ENCODE peak calls at places on chromosome 4, in six cellular contexts. J is endothelial cell, C is tibial nerve, O is AG04450, K is stomach, Z is body of pancreas. W is an unnamed sample.

GRCh38 chr4:88803600-88804096 is 106.0 kb upstream of the NAP1L5 start:
- DNase-seq in C (peak; percentile 77), J (no peak), Z (peak; percentile 55), O (peak; percentile 56), K (no peak), W (no peak)

GRCh38 chr4:54499308-54500074 is 158.3 kb upstream of the KIT start:
- DNase-seq in K (no peak), C (no peak), O (no peak), Z (no peak), J (no peak), W (no peak)

GRCh38 chr4:78691971-78692814 is 84.0 kb upstream of the BMP2K start:
- DNase-seq in C (no peak), K (no peak), Z (no peak), J (no peak), O (no peak), W (no peak)

GRCh38 chr4:48410812-48411211 is 69.5 kb downstream of the SLAIN2 start:
- DNase-seq in Z (no peak), O (no peak), J (no peak), K (no peak), C (no peak), W (no peak)

GRCh38 chr4:111398906-111399330 is 746.3 kb upstream of the FAM241A start:
- DNase-seq in J (no peak), O (no peak), K (no peak), Z (no peak), C (peak; percentile 8), W (no peak)

GRCh38 chr4:21476753-21477152 is 471.8 kb downstream of the KCNIP4 start:
- DNase-seq in Z (no peak), O (no peak), C (no peak), K (no peak), J (peak; percentile 69), W (peak; percentile 76)

GRCh38 chr4:106898621-106899230 is 137.4 kb downstream of the DKK2 start:
- DNase-seq in O (peak; percentile 7), Z (no peak), C (peak; percentile 66), J (peak; percentile 61), K (no peak), W (peak; percentile 48)

GRCh38 chr4:6196871-6197270 is 3.5 kb downstream of the JAKMIP1 start:
- DNase-seq in O (no peak), K (no peak), C (no peak), Z (no peak), J (no peak), W (no peak)

GRCh38 chr4:76614589-76614988 is 179.6 kb downstream of the SHROOM3 start:
- DNase-seq in K (no peak), O (no peak), J (no peak), Z (no peak), C (no peak), W (no peak)

GRCh38 chr4:141853091-141853734 is 216.8 kb downstream of the IL15 start:
- DNase-seq in K (no peak), Z (peak; percentile 48), O (no peak), J (no peak), C (no peak), W (no peak)

GRCh38 chr4:8063974-8064563 is 94.5 kb downstream of the ABLIM2 start:
- DNase-seq in Z (no peak), C (no peak), K (no peak), J (no peak), O (no peak), W (no peak)

GRCh38 chr4:159206427-159206871 is 103.6 kb downstream of the RAPGEF2 start:
- DNase-seq in O (no peak), C (no peak), K (no peak), J (no peak), Z (no peak), W (no peak)

GRCh38 chr4:178066338-178066941 is 624.2 kb upstream of the AGA start:
- DNase-seq in J (no peak), O (no peak), C (no peak), Z (no peak), K (no peak), W (no peak)

GRCh38 chr4:189048119-189048518 is 892.6 kb upstream of the FRG1 start:
- DNase-seq in K (no peak), C (no peak), J (no peak), Z (no peak), O (no peak), W (no peak)

GRCh38 chr4:82423245-82424054 is 6.8 kb downstream of the HNRNPDL start:
- DNase-seq in C (no peak), K (no peak), J (no peak), Z (no peak), O (no peak), W (no peak)

GRCh38 chr4:86359944-86360478 is at the start of gene MAPK10:
- DNase-seq in J (peak; percentile 63), Z (peak; percentile 73), C (peak; percentile 48), K (peak; percentile 38), O (peak; percentile 81), W (peak; percentile 60)

GRCh38 chr4:187883049-187883448 is 112.5 kb upstream of the ZFP42 start:
- DNase-seq in C (no peak), O (no peak), Z (no peak), K (no peak), J (no peak), W (no peak)

GRCh38 chr4:84971319-84971932 is 4.9 kb upstream of the WDFY3 start:
- DNase-seq in C (no peak), O (no peak), J (no peak), Z (no peak), K (no peak), W (no peak)

GRCh38 chr4:48118081-48118480 is 16.0 kb downstream of the TXK start:
- DNase-seq in K (no peak), O (no peak), Z (no peak), C (no peak), J (no peak), W (no peak)

GRCh38 chr4:131309628-131310027 is 1839.5 kb upstream of the PCDH10 start:
- DNase-seq in O (no peak), C (no peak), K (no peak), J (no peak), Z (no peak), W (no peak)

GRCh38 chr4:24980064-24980690 is 50.6 kb downstream of the LGI2 start:
- DNase-seq in K (peak; percentile 59), O (peak; percentile 29), Z (peak; percentile 63), C (peak; percentile 74), J (peak; percentile 66), W (peak; percentile 56)

GRCh38 chr4:150302553-150302952 is 224.3 kb downstream of the DCLK2 start:
- DNase-seq in K (no peak), C (no peak), Z (peak; percentile 53), O (peak; percentile 93), J (no peak), W (no peak)

GRCh38 chr4:1409806-1410425 is 3.7 kb upstream of the NKX1-1 start:
- DNase-seq in C (no peak), J (no peak), K (peak; percentile 8), Z (no peak), O (no peak), W (no peak)

GRCh38 chr4:1410491-1411325 is 4.5 kb upstream of the NKX1-1 start:
- DNase-seq in Z (no peak), J (peak; percentile 95), K (peak; percentile 33), C (no peak), O (no peak), W (peak; percentile 100)

GRCh38 chr4:1413221-1413663 is 7.0 kb upstream of the NKX1-1 start:
- DNase-seq in K (peak; percentile 19), Z (no peak), J (no peak), O (no peak), C (no peak), W (no peak)

GRCh38 chr4:1412376-1413220 is 6.4 kb upstream of the NKX1-1 start:
- DNase-seq in C (no peak), K (peak; percentile 16), J (no peak), Z (no peak), O (no peak), W (no peak)

DNA sequence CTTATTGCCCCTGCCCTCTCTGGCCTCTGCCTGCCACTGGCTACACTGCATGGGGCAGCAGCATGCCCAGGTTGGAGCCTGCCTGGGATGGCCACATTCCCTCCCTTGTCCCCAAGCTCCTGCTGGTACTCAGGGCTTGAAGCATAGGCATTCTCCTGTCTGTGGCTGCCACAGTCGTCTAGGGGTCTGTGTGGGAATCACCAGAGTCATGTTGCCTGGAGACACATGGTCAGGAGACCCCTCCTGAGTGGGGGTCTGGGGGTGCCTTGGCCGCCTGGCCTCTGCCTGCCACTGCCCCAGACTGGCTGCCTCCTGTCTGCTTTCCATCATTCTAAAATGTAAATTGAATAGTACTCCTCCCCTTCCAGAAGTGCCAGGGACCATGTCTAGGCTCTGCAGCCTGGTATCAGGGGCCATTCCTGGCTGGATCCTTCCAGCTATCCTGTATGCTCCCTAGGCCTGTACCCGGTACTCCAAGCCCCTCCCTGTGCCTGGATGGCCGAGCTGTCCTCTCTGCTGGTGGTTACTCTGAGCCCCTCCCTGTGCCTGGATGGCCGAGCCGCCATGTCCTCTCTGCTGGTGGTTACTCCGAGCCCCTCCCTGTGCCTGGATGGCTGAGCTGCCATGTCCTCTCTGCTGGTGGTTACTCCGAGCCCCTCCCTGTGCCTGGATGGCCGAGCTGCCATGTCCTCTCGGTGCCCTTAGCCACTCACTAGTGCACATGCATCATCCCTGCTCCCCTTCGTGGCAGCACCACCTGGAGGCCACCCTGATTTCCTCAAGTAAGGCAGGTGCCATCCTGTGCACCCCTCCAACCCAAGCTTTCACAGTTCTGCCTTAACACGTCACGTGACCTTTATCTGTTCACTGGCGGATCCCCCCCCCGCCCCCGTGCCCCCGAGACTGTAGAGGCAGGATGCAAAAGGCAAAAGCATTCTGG is 5.5 kb upstream of the NKX1-1 start:
- DNase-seq in O (no peak), K (peak; percentile 17), C (no peak), Z (no peak), J (no peak), W (no peak)
- TF ChIP-seq CTCF in O (no peak), K (no peak), C (no peak), Z (no peak), J (no peak), W (no peak)

GRCh38 chr4:47109379-47109778 is 78.0 kb downstream of the GABRB1 start:
- DNase-seq in O (no peak), K (no peak), C (no peak), J (no peak), Z (no peak), W (no peak)
- TF ChIP-seq CTCF in O (no peak), K (no peak), C (no peak), J (no peak), Z (no peak), W (no peak)

DNA sequence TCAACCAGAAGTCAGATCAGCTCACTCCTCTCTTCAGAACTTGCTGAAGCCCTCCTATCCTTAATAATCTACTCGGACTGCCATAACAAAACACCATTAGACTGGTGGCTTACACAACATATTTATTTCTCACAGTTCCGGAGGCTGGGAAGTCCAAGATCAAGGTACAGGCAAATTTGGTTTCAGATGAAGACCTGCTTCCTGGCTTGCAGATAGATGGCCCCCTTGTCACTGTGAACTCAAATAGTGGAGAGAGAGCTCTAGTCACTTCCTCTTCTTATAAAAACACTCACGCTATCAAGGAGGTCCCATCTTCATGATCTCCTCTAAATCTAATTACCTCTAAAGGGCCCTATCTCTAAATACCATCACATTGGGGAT is 125.1 kb downstream of the CAMK2D start:
- DNase-seq in K (no peak), O (no peak), C (no peak), Z (no peak), J (no peak), W (no peak)
- TF ChIP-seq CTCF in K (no peak), O (no peak), C (no peak), Z (no peak), J (no peak), W (no peak)

DNA sequence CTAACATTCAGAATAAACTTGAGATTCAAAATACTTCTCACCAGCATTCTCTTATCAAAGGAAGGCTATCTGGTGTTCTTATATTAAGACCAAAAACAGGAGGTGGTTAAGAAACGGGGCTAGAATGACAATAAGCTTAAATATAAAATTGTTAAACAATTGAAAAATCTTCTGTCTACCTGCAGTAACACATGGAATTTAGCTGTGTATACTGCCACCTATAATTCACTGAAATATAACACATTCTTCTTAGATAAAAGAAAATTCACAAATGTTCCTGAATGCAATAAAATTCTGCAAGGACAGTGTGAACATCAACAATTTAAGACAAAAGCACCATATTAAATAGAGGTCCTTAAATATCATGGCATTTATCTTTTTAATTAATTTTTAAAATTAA is 11.5 kb upstream of the PCDH10 start:
- DNase-seq in O (no peak), Z (no peak), C (no peak), J (no peak), K (no peak), W (no peak)
- TF ChIP-seq CTCF in O (no peak), Z (no peak), C (no peak), J (no peak), K (no peak), W (no peak)